ENCODE peak calls at places on chromosome 1, in four cellular contexts. S is A549, M is IMR-90, I is K562. Y is an unnamed sample.

GRCh38 chr1:114145504-114146160 is 8.0 kb downstream of the SYT6 start:
- DNase-seq in S (no peak), M (no peak), I (no peak), Y (no peak)

GRCh38 chr1:169561692-169562091 is 24.6 kb downstream of the F5 start:
- DNase-seq in S (no peak), M (no peak), I (no peak), Y (no peak)

GRCh38 chr1:27726173-27726793 is 522 bp downstream of the FAM76A start:
- DNase-seq in S (peak; percentile 32), M (peak; percentile 20), I (peak; percentile 77), Y (peak; percentile 49)

GRCh38 chr1:245448858-245449534 is 294.2 kb downstream of the KIF26B start:
- DNase-seq in S (no peak), M (peak; percentile 64), I (no peak), Y (no peak)

GRCh38 chr1:204340137-204340536 is 19.6 kb downstream of the PLEKHA6 start:
- DNase-seq in S (no peak), M (no peak), I (no peak), Y (no peak)

GRCh38 chr1:19799233-19799876 is 361 bp downstream of the TMCO4 start:
- DNase-seq in S (peak; percentile 52), M (peak; percentile 37), I (peak; percentile 38), Y (peak; percentile 56)

GRCh38 chr1:41500378-41500777 is 15.9 kb upstream of the EDN2 start:
- DNase-seq in S (peak; percentile 52), M (no peak), I (no peak), Y (no peak)

GRCh38 chr1:2391034-2391384 is 345 bp downstream of the MORN1 start:
- DNase-seq in S (no peak), M (no peak), I (peak; percentile 55), Y (no peak)

GRCh38 chr1:26281971-26282693 is 2.2 kb downstream of the SH3BGRL3 start:
- DNase-seq in S (no peak), M (peak; percentile 70), I (peak; percentile 60), Y (no peak)

GRCh38 chr1:40185951-40186864 is 25.0 kb downstream of the RLF start:
- DNase-seq in S (no peak), M (peak; percentile 62), I (no peak), Y (no peak)

GRCh38 chr1:159916240-159917051 is 8.9 kb downstream of the TAGLN2 start:
- DNase-seq in S (peak; percentile 95), M (peak; percentile 91), I (no peak), Y (peak; percentile 60)

GRCh38 chr1:43238104-43238503 is 31.7 kb upstream of the TMEM125 start:
- DNase-seq in S (peak; percentile 58), M (peak; percentile 64), I (peak; percentile 79), Y (peak; percentile 81)

GRCh38 chr1:1562556-1563195 is 12.0 kb downstream of the SSU72 start:
- DNase-seq in S (no peak), M (no peak), I (no peak), Y (no peak)

GRCh38 chr1:183039985-183040447 is 16.8 kb downstream of the LAMC1 start:
- DNase-seq in S (no peak), M (peak; percentile 88), I (no peak), Y (no peak)

DNA sequence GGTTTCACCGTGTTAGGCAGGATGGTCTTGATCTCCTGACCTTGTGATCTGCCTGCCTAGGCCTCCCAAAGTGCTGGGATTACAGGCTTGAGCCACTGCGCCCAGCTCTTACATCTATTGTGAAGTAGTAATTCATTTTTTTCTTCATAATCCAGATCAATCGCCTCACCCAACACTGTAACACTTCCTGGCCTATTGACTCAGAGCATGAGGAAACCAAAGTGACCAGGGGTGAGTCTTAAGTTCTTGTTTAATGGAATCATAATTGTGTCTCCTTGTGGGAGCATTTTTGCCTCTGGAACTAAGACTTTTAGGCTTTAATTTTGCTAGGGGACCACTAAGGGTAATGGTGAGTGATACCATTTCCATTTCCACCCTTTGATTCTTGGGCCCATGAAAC is 27.4 kb downstream of the TNFSF18 start:
- DNase-seq in S (no peak), M (peak; percentile 38), I (no peak), Y (no peak)
- TF ChIP-seq MAZ in S (no peak), M (no peak), I (no peak), Y (no peak)

GRCh38 chr1:227897704-227898438 is 49.9 kb downstream of the WNT9A start:
- DNase-seq in S (no peak), M (no peak), I (no peak), Y (no peak)

GRCh38 chr1:227894831-227895451 is 52.8 kb downstream of the WNT9A start:
- DNase-seq in S (no peak), M (no peak), I (no peak), Y (no peak)

GRCh38 chr1:227898502-227899140 is 49.1 kb downstream of the WNT9A start:
- DNase-seq in S (no peak), M (no peak), I (no peak), Y (no peak)

GRCh38 chr1:227895828-227896685 is 51.7 kb downstream of the WNT9A start:
- DNase-seq in S (no peak), M (peak; percentile 5), I (no peak), Y (peak; percentile 71)

GRCh38 chr1:227896710-227897655 is 50.7 kb downstream of the WNT9A start:
- DNase-seq in S (no peak), M (no peak), I (no peak), Y (no peak)
- TF ChIP-seq MAZ in S (no peak), M (no peak), I (no peak), Y (no peak)

GRCh38 chr1:117857434-117857833 is 72.0 kb downstream of the GDAP2 start:
- DNase-seq in S (no peak), M (peak; percentile 4), I (peak; percentile 6), Y (peak; percentile 71)
- TF ChIP-seq MAZ in S (no peak), M (no peak), I (no peak), Y (no peak)

GRCh38 chr1:151990058-151990855 is 3.4 kb downstream of the S100A10 start:
- DNase-seq in S (no peak), M (no peak), I (no peak), Y (no peak)
- TF ChIP-seq MAZ in S (no peak), M (no peak), I (no peak), Y (no peak)

GRCh38 chr1:177569476-177569875 is 398.7 kb downstream of the BRINP2 start:
- DNase-seq in S (no peak), M (peak; percentile 6), I (no peak), Y (no peak)
- TF ChIP-seq MAZ in S (no peak), M (no peak), I (no peak), Y (no peak)

DNA sequence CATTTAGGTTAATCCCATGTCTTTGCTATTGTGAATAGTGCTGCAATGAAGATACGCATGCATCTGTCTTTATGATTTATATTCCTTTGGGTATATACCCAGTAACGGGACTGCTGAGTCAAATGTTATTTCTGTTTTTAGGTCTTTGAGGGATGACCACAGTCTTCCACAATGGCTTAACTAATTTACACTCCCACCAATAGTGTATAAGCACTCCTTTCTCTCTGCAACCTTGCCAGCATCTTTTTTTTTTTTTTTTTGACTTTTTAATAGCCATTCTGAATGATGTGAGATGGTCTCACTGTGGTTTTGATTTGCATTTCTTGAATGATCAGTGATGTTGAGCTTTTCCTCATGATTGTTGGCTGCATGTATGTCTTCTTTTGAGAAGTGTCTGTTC is 33.5 kb downstream of the ASH1L start:
- DNase-seq in S (no peak), M (no peak), I (no peak), Y (no peak)
- TF ChIP-seq MAZ in S (no peak), M (no peak), I (no peak), Y (no peak)

GRCh38 chr1:92903765-92904164 is 57.5 kb downstream of the DIPK1A start:
- DNase-seq in S (no peak), M (no peak), I (no peak), Y (no peak)

GRCh38 chr1:92902406-92902744 is 58.9 kb downstream of the DIPK1A start:
- DNase-seq in S (no peak), M (no peak), I (peak; percentile 26), Y (no peak)

GRCh38 chr1:92900539-92900938 is 60.7 kb downstream of the DIPK1A start:
- DNase-seq in S (no peak), M (no peak), I (no peak), Y (no peak)

GRCh38 chr1:92899780-92900179 is 61.5 kb downstream of the DIPK1A start:
- DNase-seq in S (no peak), M (no peak), I (no peak), Y (no peak)

DNA sequence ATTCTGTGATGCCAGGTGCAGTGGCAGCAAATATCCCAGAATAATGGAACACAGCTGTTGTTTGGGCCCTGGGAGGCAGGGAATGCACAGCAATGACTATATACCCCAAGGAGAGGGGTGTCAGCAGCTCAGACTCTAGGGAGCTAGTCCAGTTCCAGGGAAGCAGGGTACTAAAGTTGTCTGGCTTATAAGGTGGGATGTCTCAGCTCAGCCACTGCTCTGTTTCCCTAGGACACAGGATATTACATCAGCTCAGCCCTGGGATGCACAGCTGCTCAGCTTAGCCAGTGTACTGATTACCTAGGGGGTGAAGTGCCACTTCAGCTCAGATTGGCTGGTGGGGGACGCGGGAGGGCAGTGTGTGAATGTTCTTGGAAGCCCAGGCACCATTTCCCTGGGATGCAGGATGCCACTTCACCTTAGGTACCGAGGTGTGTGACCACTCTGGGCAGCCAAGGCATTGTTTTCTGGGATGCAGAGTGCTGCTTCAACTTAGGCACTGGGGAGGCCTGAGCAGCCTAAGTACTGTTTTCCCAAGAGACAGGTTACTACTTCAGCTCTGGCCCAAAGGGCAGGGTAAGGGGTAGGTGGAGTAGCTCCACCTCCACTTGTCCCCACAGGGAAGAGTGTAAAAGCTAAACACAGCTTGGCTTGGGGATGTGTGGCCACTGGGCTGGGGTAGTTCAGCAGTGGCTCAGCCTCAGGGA is 59.4 kb downstream of the DIPK1A start:
- DNase-seq in S (no peak), M (peak; percentile 46), I (no peak), Y (no peak)
- TF ChIP-seq MAZ in S (no peak), M (no peak), I (no peak), Y (no peak)